ENCODE peak calls at places on chromosomes 13 and 19, in seven cellular contexts. One of them, this sample, is unnamed.
A peak's percentile ranks its signal among the peaks of the same experiment; 100 is the strongest.

GRCh38 chr13:76868451-76868850 is 17.8 kb downstream of the KCTD12 start:
- DNase-seq in mammary epithelial cell: no peak
- DNase-seq in osteoblast: no peak
- DNase-seq in HCT116: no peak
- DNase-seq in OCI-LY7: no peak
- DNase-seq in MM.1S: no peak
- DNase-seq in Karpas-422: no peak
- DNase-seq in this sample: no peak

GRCh38 chr13:50123515-50123861 is 108.2 kb downstream of the KCNRG start:
- DNase-seq in HCT116: no peak
- DNase-seq in OCI-LY7: peak; percentile 57
- DNase-seq in MM.1S: no peak
- DNase-seq in mammary epithelial cell: no peak
- DNase-seq in Karpas-422: no peak
- DNase-seq in osteoblast: no peak
- DNase-seq in this sample: no peak

GRCh38 chr13:74264333-74264732 is 130.1 kb upstream of the KLF12 start:
- DNase-seq in OCI-LY7: no peak
- DNase-seq in osteoblast: no peak
- DNase-seq in Karpas-422: no peak
- DNase-seq in HCT116: no peak
- DNase-seq in MM.1S: no peak
- DNase-seq in mammary epithelial cell: no peak
- DNase-seq in this sample: no peak

GRCh38 chr19:30374791-30375650 is 2.8 kb downstream of the ZNF536 start:
- DNase-seq in MM.1S: no peak
- DNase-seq in Karpas-422: no peak
- DNase-seq in HCT116: no peak
- DNase-seq in mammary epithelial cell: no peak
- DNase-seq in osteoblast: no peak
- DNase-seq in OCI-LY7: no peak
- DNase-seq in this sample: peak; percentile 14

GRCh38 chr13:94479559-94480095 is at the start of gene DCT:
- DNase-seq in MM.1S: no peak
- DNase-seq in osteoblast: no peak
- DNase-seq in HCT116: no peak
- DNase-seq in mammary epithelial cell: no peak
- DNase-seq in Karpas-422: no peak
- DNase-seq in OCI-LY7: no peak
- DNase-seq in this sample: no peak

GRCh38 chr13:45333251-45333972 is 7.6 kb downstream of the TPT1 start:
- DNase-seq in HCT116: no peak
- DNase-seq in mammary epithelial cell: no peak
- DNase-seq in osteoblast: no peak
- DNase-seq in OCI-LY7: peak; percentile 9
- DNase-seq in MM.1S: no peak
- DNase-seq in Karpas-422: no peak
- DNase-seq in this sample: no peak

GRCh38 chr19:543912-544608 is at the start of gene GZMM:
- DNase-seq in mammary epithelial cell: no peak
- DNase-seq in HCT116: no peak
- DNase-seq in Karpas-422: peak; percentile 72
- DNase-seq in MM.1S: no peak
- DNase-seq in osteoblast: peak; percentile 88
- DNase-seq in OCI-LY7: no peak
- DNase-seq in this sample: no peak

GRCh38 chr13:91399189-91400093 is 1.0 kb downstream of the GPC5 start:
- DNase-seq in HCT116: no peak
- DNase-seq in OCI-LY7: no peak
- DNase-seq in Karpas-422: no peak
- DNase-seq in osteoblast: no peak
- DNase-seq in MM.1S: no peak
- DNase-seq in mammary epithelial cell: no peak
- DNase-seq in this sample: no peak

GRCh38 chr19:17510220-17510993 is 1.0 kb upstream of the PGLS start:
- DNase-seq in Karpas-422: no peak
- DNase-seq in osteoblast: peak; percentile 35
- DNase-seq in mammary epithelial cell: no peak
- DNase-seq in HCT116: no peak
- DNase-seq in MM.1S: no peak
- DNase-seq in OCI-LY7: peak; percentile 27
- DNase-seq in this sample: peak; percentile 44

GRCh38 chr13:80196756-80197155 is 144.2 kb downstream of the SPRY2 start:
- DNase-seq in mammary epithelial cell: no peak
- DNase-seq in OCI-LY7: no peak
- DNase-seq in MM.1S: no peak
- DNase-seq in osteoblast: no peak
- DNase-seq in HCT116: no peak
- DNase-seq in Karpas-422: no peak
- DNase-seq in this sample: peak; percentile 67

GRCh38 chr19:12933287-12934072 is at the start of gene FARSA:
- DNase-seq in mammary epithelial cell: peak; percentile 87
- DNase-seq in OCI-LY7: peak; percentile 95
- DNase-seq in MM.1S: peak; percentile 94
- DNase-seq in osteoblast: peak; percentile 97
- DNase-seq in Karpas-422: peak; percentile 97
- DNase-seq in HCT116: peak; percentile 83
- DNase-seq in this sample: peak; percentile 97

GRCh38 chr19:12935071-12935470 is 1.6 kb upstream of the FARSA start:
- DNase-seq in osteoblast: no peak
- DNase-seq in Karpas-422: no peak
- DNase-seq in mammary epithelial cell: no peak
- DNase-seq in MM.1S: no peak
- DNase-seq in OCI-LY7: no peak
- DNase-seq in HCT116: no peak
- DNase-seq in this sample: no peak

GRCh38 chr19:12936582-12936981 is 1.8 kb upstream of the CALR start:
- DNase-seq in HCT116: no peak
- DNase-seq in mammary epithelial cell: no peak
- DNase-seq in MM.1S: peak; percentile 55
- DNase-seq in Karpas-422: no peak
- DNase-seq in osteoblast: no peak
- DNase-seq in OCI-LY7: peak; percentile 75
- DNase-seq in this sample: no peak

GRCh38 chr19:12930002-12930645 is 3.4 kb downstream of the FARSA start:
- DNase-seq in osteoblast: no peak
- DNase-seq in OCI-LY7: no peak
- DNase-seq in MM.1S: no peak
- DNase-seq in mammary epithelial cell: no peak
- DNase-seq in Karpas-422: no peak
- DNase-seq in HCT116: no peak
- DNase-seq in this sample: no peak

DNA sequence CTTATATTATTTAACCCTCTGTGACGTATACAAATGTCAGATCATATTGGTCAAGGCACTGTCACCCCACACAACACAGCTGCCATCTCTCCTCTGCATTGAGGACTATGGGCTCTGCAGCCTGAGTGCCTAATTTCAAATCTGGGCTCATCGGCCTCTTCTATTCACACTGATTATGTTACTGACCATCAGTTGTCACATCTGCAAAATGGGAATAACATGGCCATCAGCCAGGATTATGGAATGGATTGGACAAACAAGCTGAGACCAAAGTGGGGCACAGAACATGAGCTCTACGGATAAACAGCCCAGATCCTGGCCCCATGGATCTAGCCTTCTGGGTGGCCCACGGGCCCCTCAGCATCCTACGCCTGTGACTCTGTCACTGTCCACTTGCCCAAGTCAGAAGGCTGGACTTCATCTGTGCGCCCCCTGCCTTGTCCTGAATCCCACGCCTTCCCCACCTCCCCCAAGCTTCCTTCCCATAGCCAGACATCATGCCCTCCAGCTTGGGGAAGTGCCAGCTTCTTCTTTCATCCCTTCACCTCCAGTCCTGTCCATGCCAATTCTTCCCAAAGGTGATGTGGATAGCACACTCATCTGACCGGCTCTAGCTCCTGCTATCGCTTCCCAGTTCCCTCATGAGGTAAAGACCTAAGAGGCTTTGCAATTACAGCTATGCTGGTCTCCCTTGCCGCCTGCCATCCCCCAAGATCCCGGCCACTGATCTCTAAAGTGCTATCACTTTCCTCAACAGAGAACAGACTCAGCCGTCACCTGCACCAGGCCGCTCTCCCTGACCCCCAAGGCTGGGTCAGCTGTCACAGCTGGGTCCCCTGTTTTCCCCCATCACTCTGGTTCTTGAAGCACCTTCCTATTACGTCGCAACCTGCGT is 872 bp downstream of the FARSA start:
- DNase-seq in mammary epithelial cell: no peak
- DNase-seq in MM.1S: no peak
- DNase-seq in Karpas-422: no peak
- DNase-seq in OCI-LY7: no peak
- DNase-seq in HCT116: no peak
- DNase-seq in osteoblast: peak; percentile 80
- DNase-seq in this sample: no peak
- H3K79me2 ChIP-seq in mammary epithelial cell: peaks cover 44% of the 10 kb centered on the region
- H3K79me2 ChIP-seq in MM.1S: peaks cover 50% of the 10 kb centered on the region
- H3K79me2 ChIP-seq in Karpas-422: peaks cover 38% of the 10 kb centered on the region
- H3K79me2 ChIP-seq in OCI-LY7: peaks cover 26% of the 10 kb centered on the region
- H3K79me2 ChIP-seq in HCT116: peaks cover 46% of the 10 kb centered on the region
- H3K79me2 ChIP-seq in osteoblast: peaks cover 40% of the 10 kb centered on the region
- H3K79me2 ChIP-seq in this sample: peaks cover 41% of the 10 kb centered on the region

GRCh38 chr13:48241651-48242050 is 8.6 kb downstream of the ITM2B start:
- DNase-seq in MM.1S: no peak
- DNase-seq in HCT116: no peak
- DNase-seq in osteoblast: no peak
- DNase-seq in OCI-LY7: no peak
- DNase-seq in Karpas-422: no peak
- DNase-seq in mammary epithelial cell: no peak
- DNase-seq in this sample: no peak

GRCh38 chr13:48249018-48249417 is 16.0 kb downstream of the ITM2B start:
- DNase-seq in mammary epithelial cell: no peak
- DNase-seq in osteoblast: no peak
- DNase-seq in MM.1S: no peak
- DNase-seq in Karpas-422: no peak
- DNase-seq in HCT116: no peak
- DNase-seq in OCI-LY7: no peak
- DNase-seq in this sample: no peak

GRCh38 chr13:48246097-48246496 is 13.1 kb downstream of the ITM2B start:
- DNase-seq in Karpas-422: no peak
- DNase-seq in OCI-LY7: no peak
- DNase-seq in osteoblast: no peak
- DNase-seq in MM.1S: no peak
- DNase-seq in HCT116: no peak
- DNase-seq in mammary epithelial cell: no peak
- DNase-seq in this sample: no peak

GRCh38 chr13:48242677-48243076 is 9.7 kb downstream of the ITM2B start:
- DNase-seq in osteoblast: no peak
- DNase-seq in Karpas-422: no peak
- DNase-seq in OCI-LY7: no peak
- DNase-seq in MM.1S: no peak
- DNase-seq in mammary epithelial cell: no peak
- DNase-seq in HCT116: no peak
- DNase-seq in this sample: no peak

GRCh38 chr13:48244159-48244558 is 11.2 kb downstream of the ITM2B start:
- DNase-seq in mammary epithelial cell: no peak
- DNase-seq in Karpas-422: no peak
- DNase-seq in HCT116: no peak
- DNase-seq in MM.1S: no peak
- DNase-seq in osteoblast: no peak
- DNase-seq in OCI-LY7: no peak
- DNase-seq in this sample: no peak
- H3K79me2 ChIP-seq in mammary epithelial cell: peaks cover 85% of the 10 kb centered on the region
- H3K79me2 ChIP-seq in Karpas-422: peaks cover 92% of the 10 kb centered on the region
- H3K79me2 ChIP-seq in HCT116: peaks cover 21% of the 10 kb centered on the region
- H3K79me2 ChIP-seq in MM.1S: no peaks in the 10 kb centered on the region
- H3K79me2 ChIP-seq in osteoblast: peaks cover 74% of the 10 kb centered on the region
- H3K79me2 ChIP-seq in OCI-LY7: peaks cover 5% of the 10 kb centered on the region
- H3K79me2 ChIP-seq in this sample: peaks cover 99% of the 10 kb centered on the region

GRCh38 chr19:10747674-10748073 is 29.8 kb downstream of the DNM2 start:
- DNase-seq in OCI-LY7: no peak
- DNase-seq in osteoblast: no peak
- DNase-seq in mammary epithelial cell: no peak
- DNase-seq in HCT116: no peak
- DNase-seq in Karpas-422: no peak
- DNase-seq in MM.1S: no peak
- DNase-seq in this sample: no peak

GRCh38 chr19:10748924-10749434 is 31.1 kb downstream of the DNM2 start:
- DNase-seq in osteoblast: peak; percentile 92
- DNase-seq in OCI-LY7: no peak
- DNase-seq in MM.1S: no peak
- DNase-seq in Karpas-422: no peak
- DNase-seq in HCT116: peak; percentile 56
- DNase-seq in mammary epithelial cell: peak; percentile 52
- DNase-seq in this sample: peak; percentile 26

GRCh38 chr19:10748195-10748923 is 30.5 kb downstream of the DNM2 start:
- DNase-seq in osteoblast: peak; percentile 72
- DNase-seq in Karpas-422: no peak
- DNase-seq in mammary epithelial cell: no peak
- DNase-seq in OCI-LY7: no peak
- DNase-seq in HCT116: no peak
- DNase-seq in MM.1S: no peak
- DNase-seq in this sample: no peak

GRCh38 chr19:10744848-10745293 is 27.0 kb downstream of the DNM2 start:
- DNase-seq in OCI-LY7: no peak
- DNase-seq in osteoblast: peak; percentile 65
- DNase-seq in Karpas-422: no peak
- DNase-seq in mammary epithelial cell: no peak
- DNase-seq in HCT116: no peak
- DNase-seq in MM.1S: no peak
- DNase-seq in this sample: no peak

DNA sequence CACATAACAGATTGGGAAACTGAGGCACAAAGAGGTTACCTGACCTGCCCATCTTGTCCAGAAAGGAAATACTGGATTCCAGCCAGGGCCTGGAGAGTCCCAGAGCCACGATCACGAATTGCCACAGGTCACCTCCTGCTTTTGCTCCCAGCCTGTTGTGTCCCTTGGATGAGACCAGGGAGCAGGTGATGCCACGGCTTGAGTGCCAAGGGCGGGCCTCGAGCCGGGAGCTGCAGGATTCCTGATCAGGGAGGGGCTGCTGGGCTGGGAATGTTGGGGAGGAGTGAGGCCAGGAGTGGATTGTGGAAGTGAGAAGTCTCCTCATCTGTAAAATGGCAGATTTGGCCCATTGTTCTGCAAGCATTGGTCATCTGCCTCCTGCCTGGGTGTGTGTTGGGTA is 29.4 kb downstream of the DNM2 start:
- DNase-seq in HCT116: no peak
- DNase-seq in Karpas-422: no peak
- DNase-seq in OCI-LY7: no peak
- DNase-seq in MM.1S: no peak
- DNase-seq in mammary epithelial cell: no peak
- DNase-seq in osteoblast: peak; percentile 78
- DNase-seq in this sample: no peak
- H3K79me2 ChIP-seq in HCT116: peaks cover 93% of the 10 kb centered on the region
- H3K79me2 ChIP-seq in Karpas-422: peaks cover 95% of the 10 kb centered on the region
- H3K79me2 ChIP-seq in OCI-LY7: peaks cover 50% of the 10 kb centered on the region
- H3K79me2 ChIP-seq in MM.1S: peaks cover 94% of the 10 kb centered on the region
- H3K79me2 ChIP-seq in mammary epithelial cell: peaks cover 98% of the 10 kb centered on the region
- H3K79me2 ChIP-seq in osteoblast: peaks cover 96% of the 10 kb centered on the region
- H3K79me2 ChIP-seq in this sample: peaks cover 100% of the 10 kb centered on the region

GRCh38 chr19:8558325-8558724 is 18.9 kb downstream of the MYO1F start:
- DNase-seq in OCI-LY7: no peak
- DNase-seq in Karpas-422: no peak
- DNase-seq in mammary epithelial cell: no peak
- DNase-seq in osteoblast: no peak
- DNase-seq in HCT116: no peak
- DNase-seq in MM.1S: no peak
- DNase-seq in this sample: no peak
- H3K79me2 ChIP-seq in OCI-LY7: no peaks in the 10 kb centered on the region
- H3K79me2 ChIP-seq in Karpas-422: no peaks in the 10 kb centered on the region
- H3K79me2 ChIP-seq in mammary epithelial cell: no peaks in the 10 kb centered on the region
- H3K79me2 ChIP-seq in osteoblast: no peaks in the 10 kb centered on the region
- H3K79me2 ChIP-seq in HCT116: no peaks in the 10 kb centered on the region
- H3K79me2 ChIP-seq in MM.1S: no peaks in the 10 kb centered on the region
- H3K79me2 ChIP-seq in this sample: no peaks in the 10 kb centered on the region

This sample was measured in GM23248.